ENCODE peak calls at places on chromosomes 12 and 14, in four cellular contexts. R is activated CD4-positive, alpha-beta T cell treated with anti-CD3 and anti-CD28 coated beads, Interleukin-2, amount 10 ng/mL, durations not matched to agents 7 days and 5 days; L is HuH-7; Q is Daoy. D is an unnamed sample.
A peak's percentile ranks its signal among the peaks of the same experiment; 100 is the strongest.

GRCh38 chr12:21413369-21414277 is 23.8 kb upstream of the PYROXD1 start:
- DNase-seq in R (no peak), L (no peak), Q (no peak), D (no peak)

GRCh38 chr14:105968291-105968690 is 441.9 kb downstream of the TMEM121 start:
- DNase-seq in R (no peak), L (no peak), Q (no peak), D (no peak)

GRCh38 chr14:81529391-81529790 is 4.3 kb downstream of the SEL1L start:
- DNase-seq in R (no peak), L (no peak), Q (no peak), D (no peak)

GRCh38 chr12:54364413-54364812 is at the start of gene GPR84:
- DNase-seq in R (peak; percentile 46), L (no peak), Q (no peak), D (peak; percentile 29)

GRCh38 chr12:117514016-117514415 is 152.6 kb upstream of the NOS1 start:
- DNase-seq in R (no peak), L (no peak), Q (no peak), D (no peak)

GRCh38 chr12:114667669-114668150 is 16.3 kb downstream of the TBX3 start:
- DNase-seq in R (no peak), L (peak; percentile 32), Q (no peak), D (no peak)

GRCh38 chr14:55699131-55700057 is 119.4 kb downstream of the KTN1 start:
- DNase-seq in R (no peak), L (no peak), Q (peak; percentile 75), D (no peak)

GRCh38 chr12:5784626-5785130 is 160.4 kb downstream of the ANO2 start:
- DNase-seq in R (no peak), L (no peak), Q (no peak), D (no peak)

GRCh38 chr12:131131077-131131807 is 177.5 kb downstream of the ADGRD1 start:
- DNase-seq in R (no peak), L (no peak), Q (no peak), D (no peak)

D was measured in CD4-positive, alpha-beta memory T cell.